ENCODE peak calls at places on chromosomes 12 and 14, in six cellular contexts. G, W, X, E, O and R are unnamed samples.

GRCh38 chr14:58587271-58587670 is 50.5 kb upstream of the DACT1 start:
- DNase-seq in E (no peak), X (peak), G (no peak), W (peak), O (no peak), R (no peak)

GRCh38 chr12:18165422-18165871 is 75.5 kb upstream of the RERGL start:
- DNase-seq in E (no peak), G (no peak), W (peak), O (no peak), X (peak), R (no peak)

GRCh38 chr14:104345316-104346111 is 207.1 kb downstream of the KIF26A start:
- DNase-seq in E (no peak), W (no peak), O (no peak), X (no peak), G (no peak), R (no peak)

GRCh38 chr14:32968972-32969544 is 30.4 kb downstream of the NPAS3 start:
- DNase-seq in X (no peak), E (no peak), W (no peak), G (no peak), O (no peak), R (no peak)

GRCh38 chr12:15152864-15153263 is 68.4 kb downstream of the RERG start:
- DNase-seq in G (no peak), O (no peak), E (no peak), W (no peak), X (peak), R (no peak)

GRCh38 chr12:93199831-93200236 is 177.9 kb upstream of the NUDT4 start:
- DNase-seq in X (peak), W (no peak), E (no peak), G (no peak), O (no peak), R (no peak)

GRCh38 chr14:71942904-71943694 is 10.9 kb downstream of the RGS6 start:
- DNase-seq in X (no peak), G (no peak), W (no peak), O (no peak), E (no peak), R (no peak)

GRCh38 chr12:89245090-89245489 is 107.2 kb downstream of the DUSP6 start:
- DNase-seq in G (no peak), E (no peak), O (peak), W (peak), X (no peak), R (peak)